ENCODE peak calls at places on chromosome 2, in seven cellular contexts. R is lung; P is PC-3; Z is CD8-positive, alpha-beta T cell; D is psoas muscle; U is AG10803; Y is fibroblast of the aortic adventitia. H is an unnamed sample.

GRCh38 chr2:138090330-138090729 is 126.1 kb downstream of the HNMT start:
- DNase-seq in R (no peak), P (peak; percentile 72), Z (no peak), D (no peak), U (peak; percentile 54), Y (peak; percentile 73), H (no peak)

GRCh38 chr2:25228848-25229674 is 60.7 kb upstream of the POMC start:
- DNase-seq in R (peak; percentile 67), P (peak; percentile 83), Z (peak; percentile 46), D (peak; percentile 74), U (peak; percentile 68), Y (peak; percentile 75), H (no peak)

GRCh38 chr2:46697830-46698323 is 217.7 kb downstream of the MCFD2 start:
- DNase-seq in R (no peak), P (no peak), Z (no peak), D (no peak), U (no peak), Y (no peak), H (no peak)

GRCh38 chr2:10452334-10452733 is 4.2 kb upstream of the ODC1 start:
- DNase-seq in R (peak; percentile 85), P (peak; percentile 99), Z (no peak), D (no peak), U (peak; percentile 78), Y (peak; percentile 85), H (peak; percentile 82)

GRCh38 chr2:205892141-205893064 is 193.6 kb downstream of the INO80D start:
- DNase-seq in R (peak; percentile 60), P (peak; percentile 41), Z (no peak), D (no peak), U (no peak), Y (no peak), H (no peak)

GRCh38 chr2:218516614-218517013 is 51.5 kb downstream of the USP37 start:
- DNase-seq in R (no peak), P (peak; percentile 34), Z (peak; percentile 20), D (no peak), U (no peak), Y (peak; percentile 9), H (no peak)

GRCh38 chr2:167992258-167992657 is 255.1 kb downstream of the STK39 start:
- DNase-seq in R (no peak), P (no peak), Z (no peak), D (no peak), U (no peak), Y (no peak), H (no peak)

GRCh38 chr2:128408349-128409305 is 90.0 kb upstream of the HS6ST1 start:
- DNase-seq in R (peak; percentile 26), P (peak; percentile 53), Z (no peak), D (no peak), U (peak; percentile 89), Y (peak; percentile 75), H (peak; percentile 51)

GRCh38 chr2:45533771-45534170 is 77.3 kb downstream of the SRBD1 start:
- DNase-seq in R (no peak), P (no peak), Z (no peak), D (no peak), U (peak; percentile 8), Y (peak; percentile 35), H (no peak)

GRCh38 chr2:216696321-216696720 is 972 bp upstream of the IGFBP5 start:
- DNase-seq in R (no peak), P (no peak), Z (no peak), D (no peak), U (no peak), Y (no peak), H (no peak)

GRCh38 chr2:216693414-216694100 is 1.8 kb downstream of the IGFBP5 start:
- DNase-seq in R (no peak), P (no peak), Z (no peak), D (no peak), U (no peak), Y (no peak), H (no peak)

GRCh38 chr2:216695401-216695821 is at the start of gene IGFBP5:
- DNase-seq in R (peak; percentile 76), P (peak; percentile 81), Z (no peak), D (peak; percentile 89), U (peak; percentile 71), Y (peak; percentile 84), H (peak; percentile 77)

GRCh38 chr2:216694201-216694825 is 1.0 kb downstream of the IGFBP5 start:
- DNase-seq in R (no peak), P (peak; percentile 54), Z (peak; percentile 53), D (peak; percentile 71), U (peak; percentile 33), Y (peak; percentile 24), H (no peak)

GRCh38 chr2:216694826-216695217 is 527 bp downstream of the IGFBP5 start:
- DNase-seq in R (no peak), P (no peak), Z (no peak), D (no peak), U (no peak), Y (no peak), H (no peak)
- H3K4me3 ChIP-seq in R (no peak overlapping the region), P (peak overlapping the region; percentile 83), Z (peak overlapping the region; percentile 45), D (peak overlapping the region; percentile 80), U (peak overlapping the region; percentile 70), Y (peak overlapping the region; percentile 68), H (peak overlapping the region; percentile 19)

GRCh38 chr2:169765523-169765922 is 31.9 kb downstream of the KLHL23 start:
- DNase-seq in R (no peak), P (peak; percentile 89), Z (no peak), D (no peak), U (no peak), Y (peak; percentile 27), H (no peak)

GRCh38 chr2:169767243-169767888 is 31.3 kb upstream of the SSB start:
- DNase-seq in R (peak; percentile 50), P (peak; percentile 73), Z (peak; percentile 69), D (peak; percentile 17), U (peak; percentile 62), Y (peak; percentile 74), H (peak; percentile 34)

GRCh38 chr2:169770991-169771390 is 27.7 kb upstream of the SSB start:
- DNase-seq in R (no peak), P (no peak), Z (no peak), D (no peak), U (no peak), Y (no peak), H (no peak)

GRCh38 chr2:169771612-169772011 is 27.1 kb upstream of the SSB start:
- DNase-seq in R (no peak), P (peak; percentile 10), Z (no peak), D (no peak), U (no peak), Y (no peak), H (no peak)

DNA sequence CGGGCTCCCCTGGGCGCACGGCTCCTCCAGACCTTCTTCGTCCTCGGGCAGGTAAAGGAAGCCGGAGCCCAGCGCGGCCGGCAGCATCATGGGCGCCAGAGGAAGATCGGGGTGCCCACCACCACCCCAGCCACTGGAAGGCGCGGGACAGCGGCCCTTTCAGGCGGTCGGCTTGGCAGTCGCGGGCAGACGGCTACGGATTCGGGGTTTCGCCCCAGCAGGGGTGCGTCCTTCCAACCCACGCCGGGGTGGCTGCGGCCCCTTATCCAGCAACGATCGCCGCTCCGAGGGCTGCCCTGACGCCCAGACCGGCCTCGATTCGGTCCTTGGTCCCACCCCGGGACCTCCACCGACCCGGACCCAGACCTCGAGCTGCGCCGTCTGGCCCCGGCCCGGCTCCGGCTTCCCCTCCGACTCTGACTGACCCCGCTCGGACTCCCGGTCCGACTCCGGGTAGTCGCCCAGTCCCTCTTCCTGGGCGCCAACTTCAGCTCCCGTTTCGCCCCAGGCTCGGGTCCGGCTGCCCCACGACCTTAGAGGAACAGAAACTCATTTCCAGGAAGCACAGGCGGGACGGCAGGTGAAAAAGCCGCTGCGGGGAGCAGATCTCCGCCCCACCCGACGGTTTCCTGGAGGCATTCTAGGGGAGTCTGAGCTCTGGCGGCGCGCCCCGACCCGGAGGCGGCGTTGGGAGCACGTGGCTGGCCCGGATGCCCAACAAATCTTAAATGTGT is 30.2 kb upstream of the SSB start:
- DNase-seq in R (peak; percentile 31), P (no peak), Z (peak; percentile 50), D (peak; percentile 32), U (no peak), Y (no peak), H (peak; percentile 54)
- H3K4me3 ChIP-seq in R (peak overlapping the region; percentile 48), P (no peak overlapping the region), Z (peak overlapping the region; percentile 52), D (peak overlapping the region; percentile 52), U (peak overlapping the region; percentile 29), Y (peak overlapping the region; percentile 31), H (no peak overlapping the region)

GRCh38 chr2:191246820-191247380 is 1.7 kb downstream of the MYO1B start:
- DNase-seq in R (no peak), P (peak; percentile 20), Z (no peak), D (no peak), U (peak; percentile 39), Y (no peak), H (peak; percentile 17)

GRCh38 chr2:191244350-191244749 is 854 bp upstream of the MYO1B start:
- DNase-seq in R (no peak), P (no peak), Z (no peak), D (no peak), U (no peak), Y (no peak), H (no peak)

GRCh38 chr2:191243154-191243553 is 2.0 kb upstream of the MYO1B start:
- DNase-seq in R (no peak), P (no peak), Z (no peak), D (no peak), U (no peak), Y (no peak), H (no peak)

GRCh38 chr2:191245869-191246531 is 796 bp downstream of the MYO1B start:
- DNase-seq in R (peak; percentile 83), P (peak; percentile 75), Z (no peak), D (peak; percentile 59), U (peak; percentile 65), Y (peak; percentile 53), H (peak; percentile 80)

DNA sequence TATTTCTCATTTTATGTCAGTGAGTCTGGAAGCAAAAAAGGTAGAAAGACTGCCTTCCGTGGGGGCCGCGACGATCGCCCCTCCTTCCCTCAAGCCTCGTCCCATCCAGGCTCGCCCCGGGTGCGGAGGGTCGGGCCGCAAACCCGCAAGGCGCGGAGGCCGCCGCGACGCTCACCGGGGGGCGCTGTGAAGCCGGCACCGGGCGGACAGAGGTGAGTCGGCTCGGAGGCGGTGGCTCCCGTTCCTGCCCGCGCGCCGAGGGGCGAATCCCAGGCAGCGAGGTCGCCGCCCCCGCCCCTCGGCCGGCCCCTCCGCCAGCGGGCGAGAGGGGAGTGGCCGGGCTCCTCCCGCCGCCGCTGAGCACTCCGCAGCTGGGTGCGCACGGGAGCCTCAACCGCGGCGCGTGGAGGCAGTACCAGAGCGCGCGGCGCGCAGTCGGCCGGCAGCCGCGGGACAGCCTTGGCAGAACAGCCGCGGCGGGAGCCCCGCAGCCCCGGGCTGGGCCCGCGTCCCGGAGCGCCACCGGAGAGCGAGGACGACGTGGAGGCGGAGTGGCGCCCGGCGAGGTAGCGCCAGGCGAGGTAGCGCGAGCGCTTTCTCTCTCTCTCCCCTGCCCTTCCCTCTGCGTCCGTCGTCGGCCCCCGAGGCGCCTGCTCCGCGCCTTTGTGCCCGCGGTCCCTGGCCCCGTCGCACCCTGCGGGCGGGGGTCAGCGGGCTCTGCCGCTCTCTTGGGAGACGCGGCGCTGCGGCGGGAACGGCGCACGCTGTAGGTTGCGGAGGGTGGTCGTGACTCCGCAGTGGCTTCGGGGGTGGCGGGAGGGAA is at the start of gene MYO1B:
- DNase-seq in R (peak; percentile 76), P (peak; percentile 88), Z (peak; percentile 35), D (peak; percentile 72), U (peak; percentile 80), Y (peak; percentile 57), H (peak; percentile 83)
- H3K4me3 ChIP-seq in R (peak within 1 kb of the TSS; percentile 74), P (peak within 1 kb of the TSS; percentile 90), Z (peak within 1 kb of the TSS; percentile 64), D (peak within 1 kb of the TSS; percentile 82), U (peak within 1 kb of the TSS; percentile 93), Y (peak within 1 kb of the TSS; percentile 84), H (peak within 1 kb of the TSS; percentile 52)

DNA sequence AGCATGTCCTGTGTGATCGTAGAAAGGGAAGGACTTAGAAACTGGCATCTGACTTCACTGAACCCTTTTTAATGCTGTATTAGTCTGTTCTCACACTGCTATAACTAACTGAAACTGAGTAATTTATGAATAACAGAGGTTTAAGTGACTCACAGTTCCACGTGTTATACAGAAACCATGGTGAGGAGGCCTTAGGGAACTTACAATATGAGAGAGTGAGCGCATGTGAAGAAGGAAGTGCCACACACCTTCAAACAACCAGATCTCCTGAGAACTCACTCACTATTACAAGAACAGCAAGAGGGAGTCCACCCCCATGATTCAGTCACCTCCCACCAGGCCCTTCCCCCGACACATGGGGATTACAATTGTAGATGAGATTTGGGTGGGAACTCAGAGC is 811.3 kb downstream of the CPS1 start:
- DNase-seq in R (no peak), P (peak; percentile 36), Z (no peak), D (no peak), U (no peak), Y (no peak), H (no peak)
- H3K4me3 ChIP-seq in R (no peak overlapping the region), P (no peak overlapping the region), Z (no peak overlapping the region), D (no peak overlapping the region), U (no peak overlapping the region), Y (no peak overlapping the region), H (no peak overlapping the region)